ENCODE peak calls at places on chromosome 18, in seven cellular contexts. B is GM12865, J is AG04449, P is IMR-90, N is GM13977, K is fibroblast of lung, Y is bronchial epithelial cell. G is an unnamed sample.

GRCh38 chr18:37251679-37252078 is 313.9 kb downstream of the CELF4 start:
- DNase-seq in J (no peak), B (no peak), N (no peak), Y (peak; percentile 57), P (no peak), K (no peak), G (no peak)

GRCh38 chr18:24400587-24400986 is 3.0 kb upstream of the OSBPL1A start:
- DNase-seq in B (no peak), N (no peak), J (no peak), K (no peak), Y (peak; percentile 37), P (no peak), G (no peak)

GRCh38 chr18:3619222-3619621 is 169.2 kb downstream of the TGIF1 start:
- DNase-seq in B (no peak), Y (no peak), P (no peak), K (no peak), J (no peak), N (no peak), G (no peak)

GRCh38 chr18:35582899-35583558 is 1.5 kb downstream of the GALNT1 start:
- DNase-seq in B (peak; percentile 26), J (no peak), N (no peak), K (peak; percentile 40), Y (peak; percentile 35), P (peak; percentile 45), G (no peak)

GRCh38 chr18:3061581-3062416 is 48.9 kb upstream of the LPIN2 start:
- DNase-seq in Y (no peak), P (peak; percentile 25), J (no peak), K (no peak), N (no peak), B (peak; percentile 31), G (no peak)

GRCh38 chr18:78728301-78729098 is 251.1 kb upstream of the SALL3 start:
- DNase-seq in K (no peak), J (no peak), B (no peak), Y (no peak), N (no peak), P (no peak), G (no peak)

GRCh38 chr18:50853863-50854271 is 25.1 kb upstream of the ME2 start:
- DNase-seq in K (peak; percentile 54), N (no peak), B (no peak), Y (peak; percentile 98), J (no peak), P (peak; percentile 57), G (no peak)

GRCh38 chr18:2905802-2906521 is 59.2 kb downstream of the EMILIN2 start:
- DNase-seq in B (peak; percentile 66), N (peak; percentile 78), K (peak; percentile 59), Y (no peak), P (no peak), J (no peak), G (no peak)

GRCh38 chr18:24922491-24922890 is 429.5 kb downstream of the ZNF521 start:
- DNase-seq in N (no peak), B (peak; percentile 53), J (no peak), P (no peak), K (no peak), Y (no peak), G (no peak)

GRCh38 chr18:49008716-49009115 is 58.0 kb upstream of the SMAD7 start:
- DNase-seq in P (no peak), B (no peak), J (no peak), K (no peak), Y (no peak), N (no peak), G (no peak)

GRCh38 chr18:58769321-58769720 is 95.4 kb upstream of the ZNF532 start:
- DNase-seq in K (no peak), B (no peak), J (no peak), P (no peak), Y (no peak), N (no peak), G (no peak)

GRCh38 chr18:30376515-30376914 is 666.0 kb downstream of the DSC3 start:
- DNase-seq in B (peak; percentile 2), Y (no peak), J (no peak), K (no peak), P (no peak), N (no peak), G (no peak)

GRCh38 chr18:45723921-45724320 is at the start of gene SLC14A1:
- DNase-seq in B (no peak), P (no peak), K (no peak), N (no peak), Y (no peak), J (no peak), G (no peak)

GRCh38 chr18:30487962-30488361 is 554.6 kb downstream of the DSC3 start:
- DNase-seq in Y (peak; percentile 38), N (no peak), K (peak; percentile 21), J (no peak), B (no peak), P (no peak), G (no peak)

GRCh38 chr18:45084207-45084606 is 403.5 kb downstream of the SETBP1 start:
- DNase-seq in B (no peak), P (no peak), K (no peak), Y (no peak), J (no peak), N (no peak), G (no peak)

GRCh38 chr18:457533-457932 is 43.0 kb downstream of the COLEC12 start:
- DNase-seq in P (peak; percentile 48), Y (no peak), N (no peak), J (no peak), B (no peak), K (peak; percentile 69), G (no peak)

GRCh38 chr18:36828157-36828629 is 609 bp downstream of the TPGS2 start:
- DNase-seq in B (no peak), Y (peak; percentile 59), P (peak; percentile 55), J (no peak), K (peak; percentile 50), N (no peak), G (no peak)

GRCh38 chr18:57437782-57438668 is 2.9 kb downstream of the ONECUT2 start:
- DNase-seq in N (peak; percentile 82), J (no peak), P (peak; percentile 26), K (peak; percentile 15), B (peak; percentile 40), Y (peak; percentile 29), G (peak; percentile 12)

GRCh38 chr18:76252880-76253279 is 242.2 kb downstream of the ZNF516 start:
- DNase-seq in K (peak; percentile 29), Y (peak; percentile 28), P (peak; percentile 6), B (peak; percentile 25), N (no peak), J (no peak), G (no peak)
- TF ChIP-seq CTCF in K (peak; percentile 65), Y (peak; percentile 47), P (peak; percentile 43), B (peak; percentile 38), N (peak; percentile 22), J (peak; percentile 5), G (peak; percentile 55)

GRCh38 chr18:75173125-75173432 is 35.9 kb downstream of the PTGR3 start:
- DNase-seq in K (peak; percentile 14), N (peak; percentile 88), J (no peak), P (peak; percentile 17), Y (no peak), B (peak; percentile 75), G (no peak)
- TF ChIP-seq CTCF in K (peak; percentile 7), N (peak; percentile 39), J (no peak), P (no peak), Y (no peak), B (peak; percentile 24), G (no peak)

GRCh38 chr18:8609711-8610441 is 639 bp downstream of the RAB12 start:
- DNase-seq in B (peak; percentile 48), P (no peak), J (no peak), N (no peak), K (no peak), Y (no peak), G (no peak)
- TF ChIP-seq CTCF in B (no peak), P (no peak), J (no peak), N (no peak), K (no peak), Y (no peak), G (no peak)

GRCh38 chr18:52541056-52541455 is 201.1 kb downstream of the DCC start:
- DNase-seq in K (no peak), N (no peak), J (no peak), Y (no peak), B (no peak), P (no peak), G (no peak)

GRCh38 chr18:52546686-52547346 is 206.8 kb downstream of the DCC start:
- DNase-seq in Y (no peak), K (no peak), P (no peak), N (no peak), B (no peak), J (no peak), G (no peak)

DNA sequence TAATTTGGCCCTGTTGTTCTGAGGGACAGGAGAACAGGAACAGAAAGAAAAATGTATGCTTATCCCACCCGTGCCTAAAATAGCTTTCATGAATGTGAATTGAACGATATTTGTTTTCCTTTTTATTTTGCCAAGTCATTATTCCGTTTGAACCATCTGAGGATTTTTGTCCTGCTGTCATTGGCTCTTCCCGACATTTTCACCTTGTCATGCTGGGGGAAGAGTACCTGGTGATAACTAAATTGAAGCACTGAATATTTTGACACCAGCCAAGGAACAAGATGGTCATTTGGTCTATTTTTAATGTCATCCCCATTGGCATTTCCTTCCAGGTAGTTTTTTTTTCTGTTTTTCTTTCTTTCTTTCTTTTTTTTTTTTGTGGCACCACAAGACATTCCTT is 204.1 kb downstream of the DCC start:
- DNase-seq in Y (no peak), N (no peak), P (no peak), J (no peak), K (no peak), B (no peak), G (no peak)
- TF ChIP-seq CTCF in Y (no peak), N (no peak), P (no peak), J (no peak), K (no peak), B (no peak), G (no peak)

GRCh38 chr18:63828120-63828519 is 52.9 kb downstream of the SERPINB7 start:
- DNase-seq in K (no peak), N (no peak), J (no peak), B (no peak), Y (no peak), P (no peak), G (no peak)
- TF ChIP-seq CTCF in K (no peak), N (no peak), J (no peak), B (no peak), Y (no peak), P (no peak), G (no peak)

GRCh38 chr18:12689256-12689655 is 13.3 kb downstream of the CEP76 start:
- DNase-seq in Y (no peak), P (no peak), K (no peak), N (no peak), B (no peak), J (no peak), G (no peak)

GRCh38 chr18:12691021-12691420 is 11.5 kb downstream of the CEP76 start:
- DNase-seq in K (no peak), N (no peak), B (no peak), P (no peak), Y (no peak), J (no peak), G (no peak)

GRCh38 chr18:12686100-12686499 is 16.4 kb downstream of the CEP76 start:
- DNase-seq in K (peak; percentile 35), B (peak; percentile 28), N (no peak), P (peak; percentile 30), Y (peak; percentile 52), J (no peak), G (no peak)
- TF ChIP-seq CTCF in K (peak; percentile 24), B (no peak), N (no peak), P (peak; percentile 18), Y (peak; percentile 13), J (no peak), G (no peak)